ENCODE peak calls at places on chromosomes 4 and X, in five cellular contexts. S is CD8-positive, alpha-beta T cell; K is endodermal cell; T is HCT116; Y is pancreas. U is an unnamed sample. For H3K27me3, the result is how much of the 10 kb centered on the place peaks cover.

GRCh38 chr4:53128959-53129358 is 236.9 kb downstream of the SCFD2 start:
- DNase-seq in S (no peak), K (no peak), T (no peak), Y (no peak), U (no peak)

GRCh38 chr4:3316146-3316545 is 23.3 kb downstream of the RGS12 start:
- DNase-seq in S (no peak), K (peak), T (no peak), Y (peak), U (no peak)

GRCh38 chr4:138609943-138610350 is 367.8 kb upstream of the SLC7A11 start:
- DNase-seq in S (no peak), K (no peak), T (no peak), Y (no peak), U (no peak)

GRCh38 chr4:15906024-15906443 is 32.5 kb downstream of the FGFBP1 start:
- DNase-seq in S (no peak), K (peak), T (peak), Y (peak), U (no peak)

GRCh38 chr4:154030152-154030551 is 241.3 kb upstream of the SFRP2 start:
- DNase-seq in S (no peak), K (no peak), T (no peak), Y (no peak), U (no peak)

GRCh38 chr4:88616275-88616996 is 24.2 kb downstream of the HERC3 start:
- DNase-seq in S (no peak), K (no peak), T (no peak), Y (no peak), U (no peak)

GRCh38 chrX:132217203-132218073 is 1.8 kb downstream of the RAP2C start:
- DNase-seq in S (peak), K (peak), T (peak), Y (peak), U (peak)

GRCh38 chr4:165723051-165723805 is 149.8 kb upstream of the TLL1 start:
- DNase-seq in S (no peak), K (no peak), T (no peak), Y (no peak), U (no peak)

GRCh38 chr4:119025440-119025839 is 110.2 kb upstream of the MYOZ2 start:
- DNase-seq in S (no peak), K (no peak), T (peak), Y (no peak), U (no peak)

GRCh38 chr4:48831532-48832015 is 686 bp downstream of the OCIAD1 start:
- DNase-seq in S (no peak), K (no peak), T (no peak), Y (no peak), U (peak)

GRCh38 chr4:53499791-53500190 is 91.5 kb downstream of the LNX1 start:
- DNase-seq in S (no peak), K (no peak), T (no peak), Y (no peak), U (no peak)

GRCh38 chr4:13626492-13627184 is 887 bp downstream of the BOD1L1 start:
- DNase-seq in S (no peak), K (no peak), T (no peak), Y (no peak), U (no peak)

GRCh38 chr4:144343143-144343755 is 202.7 kb upstream of the GYPA start:
- DNase-seq in S (no peak), K (no peak), T (no peak), Y (no peak), U (peak)

GRCh38 chr4:16155503-16156169 is 70.6 kb downstream of the TAPT1 start:
- DNase-seq in S (no peak), K (no peak), T (no peak), Y (no peak), U (no peak)

GRCh38 chr4:22514001-22514400 is 1.9 kb downstream of the ADGRA3 start:
- DNase-seq in S (no peak), K (no peak), T (no peak), Y (no peak), U (no peak)

GRCh38 chr4:68272860-68273259 is 27.4 kb upstream of the TMPRSS11B start:
- DNase-seq in S (no peak), K (no peak), T (no peak), Y (no peak), U (no peak)

GRCh38 chrX:119852410-119853353 is at the start of gene UPF3B:
- DNase-seq in S (peak), K (peak), T (peak), Y (peak), U (peak)

GRCh38 chr4:175431635-175432034 is 380.4 kb downstream of the GPM6A start:
- DNase-seq in S (no peak), K (no peak), T (no peak), Y (no peak), U (no peak)
- H3K27me3 ChIP-seq in S (under half), K (under half), T (under half), Y (under half), U (under half)

GRCh38 chr4:111016416-111016815 is 393.5 kb upstream of the PITX2 start:
- DNase-seq in S (no peak), K (no peak), T (no peak), Y (no peak), U (no peak)
- H3K27me3 ChIP-seq in S (under half), K (under half), T (under half), Y (under half), U (under half)

DNA sequence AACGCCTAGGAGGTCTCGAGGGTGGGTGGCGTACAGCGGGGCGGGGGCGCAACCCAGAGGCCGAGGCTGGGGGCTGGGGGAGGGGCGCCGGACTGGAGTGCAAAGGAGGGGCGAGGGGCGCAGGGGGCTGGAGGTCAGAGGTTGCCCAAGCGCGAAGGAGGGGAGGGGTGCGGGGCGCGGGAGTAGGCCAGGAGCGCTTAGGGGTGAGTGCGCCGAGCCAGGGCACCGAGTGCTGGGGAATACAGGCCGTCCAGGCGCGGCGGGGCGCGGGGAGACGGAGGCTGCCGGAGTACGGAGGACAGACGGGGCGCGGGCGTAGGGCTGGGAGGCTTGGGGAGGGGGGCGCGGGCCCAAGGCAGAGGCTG is 318 bp downstream of the GYG2 start:
- DNase-seq in S (no peak), K (peak), T (no peak), Y (peak), U (no peak)
- H3K27me3 ChIP-seq in S (under half), K (under half), T (under half), Y (under half), U (under half)

DNA sequence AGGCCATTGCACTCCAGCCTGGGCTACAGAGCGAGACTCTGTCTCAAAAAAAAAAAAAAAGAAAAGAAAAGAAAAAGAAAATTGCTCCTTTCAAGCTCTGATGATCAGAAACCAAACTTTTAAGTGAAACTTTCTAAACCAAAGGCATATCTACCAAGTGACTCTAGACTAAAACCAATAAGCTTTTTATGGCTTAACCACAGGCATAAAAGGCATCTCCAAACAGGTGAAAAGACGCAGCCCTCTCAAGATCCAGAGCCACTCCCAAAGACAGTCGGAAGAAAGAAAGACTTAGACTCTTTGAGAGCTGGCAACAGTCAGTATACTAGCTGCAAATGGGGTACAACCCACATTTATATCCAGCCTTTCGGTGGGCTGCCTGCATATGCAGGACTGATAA is 117.1 kb upstream of the AP1S2 start:
- DNase-seq in S (no peak), K (no peak), T (no peak), Y (no peak), U (no peak)
- H3K27me3 ChIP-seq in S (under half), K (under half), T (under half), Y (under half), U (under half)

DNA sequence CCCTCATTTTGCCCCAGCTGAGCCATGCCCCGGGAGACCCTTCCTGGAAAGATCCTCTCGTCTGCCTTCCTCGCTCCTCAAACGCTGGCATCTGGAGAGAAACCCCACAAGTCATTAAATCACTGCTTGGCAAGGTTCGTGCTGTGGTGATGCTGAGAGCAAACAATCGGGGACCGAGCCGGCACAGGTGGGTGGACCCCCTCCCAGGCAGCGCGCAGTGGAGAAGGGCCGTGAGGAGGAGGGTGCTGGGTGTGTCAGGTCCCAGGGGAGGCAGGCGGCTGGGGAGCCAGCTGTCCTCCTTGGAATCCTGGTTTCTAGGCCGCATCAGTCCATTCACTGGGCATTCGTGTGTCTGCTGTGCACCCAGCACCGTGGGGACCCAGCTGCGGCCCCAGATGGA is 64.9 kb upstream of the PSAPL1 start:
- DNase-seq in S (no peak), K (no peak), T (no peak), Y (no peak), U (no peak)
- H3K27me3 ChIP-seq in S (under half), K (under half), T (under half), Y (under half), U (under half)

DNA sequence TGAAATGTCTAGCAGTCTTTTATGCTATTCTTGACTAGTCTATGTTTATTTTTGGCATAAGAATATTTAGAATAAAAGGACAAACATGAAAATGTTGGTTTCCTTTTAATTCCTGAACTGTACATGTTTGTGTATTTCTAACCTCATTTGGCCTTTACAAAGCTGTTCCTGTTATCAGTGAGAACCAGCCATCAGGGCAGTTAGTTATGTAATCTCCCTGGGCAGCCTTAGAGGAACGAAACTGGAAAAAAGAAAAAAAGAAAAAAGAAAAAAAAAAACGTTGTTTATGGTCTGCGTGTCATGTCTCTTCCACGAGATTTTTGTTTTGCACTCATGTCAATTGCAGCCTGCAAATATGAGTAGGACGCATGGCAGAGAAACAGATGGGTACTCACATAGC is 193.7 kb downstream of the MAGEB5 start:
- DNase-seq in S (no peak), K (no peak), T (no peak), Y (no peak), U (no peak)
- H3K27me3 ChIP-seq in S (under half), K (under half), T (under half), Y (under half), U (under half)